ENCODE peak calls at places on chromosomes 3 and 15, in five cellular contexts. N, G, J, S and E are unnamed samples.

GRCh38 chr3:51709004-51709420 is 2.1 kb downstream of the GRM2 start:
- DNase-seq in N (no peak), G (no peak), J (no peak), S (no peak), E (no peak)

GRCh38 chr3:186694288-186695032 is 22.7 kb upstream of the KNG1 start:
- DNase-seq in N (no peak), G (no peak), J (no peak), S (no peak), E (no peak)

GRCh38 chr3:120497813-120498212 is 47.0 kb upstream of the FSTL1 start:
- DNase-seq in N (no peak), G (no peak), J (no peak), S (no peak), E (no peak)

GRCh38 chr15:88029696-88030095 is 226.8 kb downstream of the NTRK3 start:
- DNase-seq in N (no peak), G (no peak), J (no peak), S (no peak), E (no peak)

GRCh38 chr3:112973325-112974177 is 1.4 kb downstream of the CD200R1 start:
- DNase-seq in N (no peak), G (no peak), J (no peak), S (no peak), E (no peak)

GRCh38 chr3:15171096-15171495 is 35.0 kb upstream of the CAPN7 start:
- DNase-seq in N (no peak), G (no peak), J (no peak), S (no peak), E (no peak)

GRCh38 chr3:192675958-192676649 is 51.2 kb downstream of the FGF12 start:
- DNase-seq in N (no peak), G (no peak), J (no peak), S (no peak), E (no peak)

GRCh38 chr3:163476179-163476578 is 1602.1 kb downstream of the SI start:
- DNase-seq in N (no peak), G (peak; percentile 19), J (no peak), S (no peak), E (no peak)

GRCh38 chr3:192445768-192446644 is 281.3 kb downstream of the FGF12 start:
- DNase-seq in N (no peak), G (no peak), J (no peak), S (no peak), E (peak; percentile 4)

GRCh38 chr15:47477253-47477652 is 240.1 kb upstream of the SEMA6D start:
- DNase-seq in N (no peak), G (no peak), J (no peak), S (no peak), E (no peak)

GRCh38 chr3:62876064-62876463 is 848 bp upstream of the CADPS start:
- DNase-seq in N (no peak), G (peak; percentile 42), J (peak; percentile 42), S (peak; percentile 49), E (peak; percentile 88)

GRCh38 chr15:80556694-80557367 is 138.3 kb upstream of the ABHD17C start:
- DNase-seq in N (no peak), G (no peak), J (no peak), S (no peak), E (no peak)

GRCh38 chr3:114632757-114633424 is 339.1 kb downstream of the TIGIT start:
- DNase-seq in N (no peak), G (no peak), J (no peak), S (no peak), E (no peak)

GRCh38 chr3:185625784-185626183 is 39.7 kb downstream of the SENP2 start:
- DNase-seq in N (no peak), G (no peak), J (no peak), S (no peak), E (no peak)

GRCh38 chr15:70582143-70582945 is 181.0 kb downstream of the UACA start:
- DNase-seq in N (peak; percentile 22), G (peak; percentile 22), J (no peak), S (no peak), E (no peak)

GRCh38 chr3:56919137-56919796 is 117.5 kb upstream of the ARHGEF3 start:
- DNase-seq in N (no peak), G (no peak), J (no peak), S (no peak), E (no peak)

GRCh38 chr3:134754768-134755559 is 40.1 kb upstream of the EPHB1 start:
- DNase-seq in N (no peak), G (peak; percentile 47), J (peak; percentile 31), S (peak; percentile 13), E (peak; percentile 62)

GRCh38 chr15:82699726-82700125 is 9.9 kb downstream of the AP3B2 start:
- DNase-seq in N (no peak), G (no peak), J (no peak), S (no peak), E (peak; percentile 76)

DNA sequence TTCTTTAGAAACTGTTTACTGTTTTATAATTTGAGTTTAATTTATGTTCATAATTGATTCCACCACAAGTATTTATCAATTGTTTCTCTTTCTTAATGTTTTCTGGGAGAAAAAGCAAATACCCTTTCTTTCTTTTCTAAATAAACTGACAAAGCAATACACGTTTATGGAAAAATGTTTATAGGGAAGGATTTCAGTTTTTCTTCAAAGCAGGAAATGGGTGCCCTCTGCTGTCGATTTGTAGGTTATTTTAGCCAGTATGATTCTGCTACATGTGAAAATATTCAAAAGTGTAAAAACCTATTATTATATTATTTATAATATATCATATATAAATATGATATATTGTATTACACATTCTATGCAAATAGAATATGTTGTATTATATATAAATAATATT is 921.0 kb upstream of the ROBO1 start:
- DNase-seq in N (no peak), G (peak; percentile 48), J (no peak), S (no peak), E (no peak)
- TF ChIP-seq CTCF in N (peak; percentile 9), G (peak; percentile 45), J (peak; percentile 38), S (no peak), E (peak; percentile 32)

GRCh38 chr3:8705575-8705974 is 28.0 kb upstream of the CAV3 start:
- DNase-seq in N (no peak), G (no peak), J (no peak), S (no peak), E (no peak)

DNA sequence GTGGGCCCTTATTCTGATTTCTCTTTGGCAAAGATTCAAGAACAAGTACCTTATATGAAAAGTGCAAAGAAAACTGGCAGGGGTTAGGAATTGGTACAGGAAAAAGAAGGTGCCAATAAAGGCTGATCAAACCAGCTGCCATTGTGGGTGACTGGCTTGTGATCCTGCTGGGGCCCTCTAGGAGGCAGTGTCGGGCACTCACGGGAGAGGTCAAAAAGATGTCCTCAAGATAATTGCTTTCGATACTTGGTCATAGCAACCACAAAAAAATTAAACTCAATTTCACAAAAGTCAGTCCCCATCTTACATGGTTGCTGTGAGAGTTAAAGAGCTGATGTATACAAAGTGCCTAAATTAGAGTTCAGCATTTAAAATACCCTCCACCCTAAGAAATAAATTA is 31.0 kb upstream of the CAV3 start:
- DNase-seq in N (no peak), G (no peak), J (no peak), S (no peak), E (peak; percentile 32)
- TF ChIP-seq CTCF in N (peak; percentile 39), G (peak; percentile 58), J (no peak), S (no peak), E (peak; percentile 48)

DNA sequence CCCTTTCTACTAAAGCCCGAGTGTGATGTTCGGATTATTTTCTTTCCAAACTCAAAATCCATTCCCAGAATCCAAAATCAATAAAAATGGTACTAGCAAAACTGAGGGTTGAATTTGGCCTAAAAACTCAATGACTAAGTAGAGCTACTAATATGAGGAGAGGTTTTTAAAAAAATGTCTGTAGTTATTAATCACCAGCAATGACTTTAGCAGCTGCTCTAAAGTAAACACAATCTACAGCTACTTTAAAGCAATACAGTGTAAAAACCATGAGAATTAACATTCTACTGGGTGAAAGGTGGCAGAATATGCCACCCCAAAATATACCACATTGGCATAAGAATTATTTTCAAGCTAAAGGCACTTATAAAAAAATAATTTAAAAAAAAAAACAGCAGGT is 23.5 kb downstream of the FHIT start:
- DNase-seq in N (no peak), G (no peak), J (no peak), S (no peak), E (no peak)
- TF ChIP-seq CTCF in N (no peak), G (no peak), J (no peak), S (no peak), E (no peak)

GRCh38 chr3:36992806-36993325 is at the start of gene EPM2AIP1:
- DNase-seq in N (no peak), G (no peak), J (no peak), S (no peak), E (peak; percentile 80)
- TF ChIP-seq CTCF in N (peak; percentile 38), G (peak; percentile 32), J (peak; percentile 52), S (no peak), E (peak; percentile 14)

DNA sequence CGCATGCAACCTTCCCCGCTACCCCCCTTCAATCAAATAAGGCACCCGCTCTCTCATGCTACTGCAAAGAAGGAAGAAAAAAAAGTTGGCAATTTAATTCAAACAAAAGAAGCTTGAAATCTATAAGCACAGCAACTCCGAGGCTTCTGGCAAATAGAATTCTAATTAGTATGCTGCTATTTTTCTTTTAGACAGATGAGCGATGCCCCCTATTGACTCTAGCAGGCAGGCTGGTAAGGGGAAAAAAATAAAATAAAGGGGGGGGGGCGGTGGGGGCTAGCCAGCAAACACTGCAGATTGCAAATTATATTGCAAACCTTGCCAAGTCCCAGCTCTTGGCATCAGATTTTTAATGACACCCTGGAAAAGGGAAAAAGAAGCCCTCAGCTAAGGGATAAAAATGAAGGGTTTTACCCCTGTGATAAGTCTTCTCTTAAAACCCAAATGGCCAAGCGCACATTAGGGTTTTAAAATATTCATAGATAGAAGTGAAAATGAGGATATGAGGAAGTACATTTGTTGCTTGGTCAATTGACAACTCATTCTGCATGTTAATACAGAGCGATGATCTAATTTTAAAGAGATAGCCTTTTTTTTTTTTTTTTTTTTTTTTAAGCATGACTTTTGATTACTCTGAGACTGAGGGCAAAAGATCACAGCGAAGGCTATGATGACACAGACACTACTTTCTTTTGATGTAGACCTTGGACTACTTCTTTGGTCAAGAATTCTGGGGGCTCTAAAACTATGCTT is 255.3 kb downstream of the NR2F2 start:
- DNase-seq in N (peak; percentile 1), G (no peak), J (no peak), S (no peak), E (no peak)
- TF ChIP-seq CTCF in N (peak; percentile 44), G (peak; percentile 51), J (peak; percentile 41), S (no peak), E (no peak)

GRCh38 chr15:22813844-22814243 is 24.6 kb upstream of the NIPA2 start:
- DNase-seq in N (no peak), G (no peak), J (no peak), S (no peak), E (no peak)

GRCh38 chr15:22808761-22809280 is 22.4 kb downstream of the NIPA1 start:
- DNase-seq in N (no peak), G (no peak), J (no peak), S (no peak), E (no peak)

GRCh38 chr15:22810735-22811338 is 24.4 kb downstream of the NIPA1 start:
- DNase-seq in N (no peak), G (peak; percentile 29), J (no peak), S (no peak), E (no peak)

GRCh38 chr15:22810033-22810734 is 23.7 kb downstream of the NIPA1 start:
- DNase-seq in N (no peak), G (no peak), J (no peak), S (no peak), E (no peak)

GRCh38 chr15:22811640-22812039 is 25.2 kb downstream of the NIPA1 start:
- DNase-seq in N (no peak), G (no peak), J (peak; percentile 23), S (no peak), E (peak; percentile 18)
- TF ChIP-seq CTCF in N (peak; percentile 28), G (no peak), J (peak; percentile 45), S (no peak), E (peak; percentile 17)